ENCODE peak calls at places on chromosome 10, in six cellular contexts. One of them, this sample, is unnamed.

GRCh38 chr10:84342584-84342983 is 14.2 kb downstream of the CCSER2 start:
- DNase-seq in iPS-NIHi11: no peak
- DNase-seq in NCI-H2081: no peak
- DNase-seq in naive thymus-derived CD4-positive, alpha-beta T cell: no peak
- DNase-seq in fibroblast of mammary gland: no peak
- DNase-seq in COLO829: no peak
- DNase-seq in this sample: no peak

GRCh38 chr10:14953452-14954000 is 370 bp downstream of the DCLRE1C start:
- DNase-seq in iPS-NIHi11: peak
- DNase-seq in NCI-H2081: no peak
- DNase-seq in naive thymus-derived CD4-positive, alpha-beta T cell: peak
- DNase-seq in fibroblast of mammary gland: peak
- DNase-seq in COLO829: peak
- DNase-seq in this sample: peak

GRCh38 chr10:79181680-79182079 is 112.9 kb downstream of the ZMIZ1 start:
- DNase-seq in iPS-NIHi11: no peak
- DNase-seq in NCI-H2081: peak
- DNase-seq in naive thymus-derived CD4-positive, alpha-beta T cell: no peak
- DNase-seq in fibroblast of mammary gland: no peak
- DNase-seq in COLO829: no peak
- DNase-seq in this sample: no peak

GRCh38 chr10:18659784-18660561 is 742 bp downstream of the ARL5B start:
- DNase-seq in iPS-NIHi11: peak
- DNase-seq in NCI-H2081: peak
- DNase-seq in naive thymus-derived CD4-positive, alpha-beta T cell: no peak
- DNase-seq in fibroblast of mammary gland: peak
- DNase-seq in COLO829: no peak
- DNase-seq in this sample: peak

GRCh38 chr10:79084012-79084971 is 15.5 kb downstream of the ZMIZ1 start:
- DNase-seq in iPS-NIHi11: peak
- DNase-seq in NCI-H2081: no peak
- DNase-seq in naive thymus-derived CD4-positive, alpha-beta T cell: no peak
- DNase-seq in fibroblast of mammary gland: peak
- DNase-seq in COLO829: peak
- DNase-seq in this sample: peak

GRCh38 chr10:104041891-104042535 is 43.7 kb downstream of the COL17A1 start:
- DNase-seq in iPS-NIHi11: no peak
- DNase-seq in NCI-H2081: no peak
- DNase-seq in naive thymus-derived CD4-positive, alpha-beta T cell: no peak
- DNase-seq in fibroblast of mammary gland: no peak
- DNase-seq in COLO829: no peak
- DNase-seq in this sample: no peak

GRCh38 chr10:12419279-12419847 is 70.0 kb downstream of the CAMK1D start:
- DNase-seq in iPS-NIHi11: no peak
- DNase-seq in NCI-H2081: no peak
- DNase-seq in naive thymus-derived CD4-positive, alpha-beta T cell: no peak
- DNase-seq in fibroblast of mammary gland: peak
- DNase-seq in COLO829: no peak
- DNase-seq in this sample: peak

GRCh38 chr10:29412452-29413004 is 123.7 kb downstream of the LYZL1 start:
- DNase-seq in iPS-NIHi11: no peak
- DNase-seq in NCI-H2081: no peak
- DNase-seq in naive thymus-derived CD4-positive, alpha-beta T cell: no peak
- DNase-seq in fibroblast of mammary gland: peak
- DNase-seq in COLO829: no peak
- DNase-seq in this sample: peak

GRCh38 chr10:26361351-26361750 is 76.8 kb upstream of the APBB1IP start:
- DNase-seq in iPS-NIHi11: no peak
- DNase-seq in NCI-H2081: no peak
- DNase-seq in naive thymus-derived CD4-positive, alpha-beta T cell: no peak
- DNase-seq in fibroblast of mammary gland: no peak
- DNase-seq in COLO829: no peak
- DNase-seq in this sample: no peak

GRCh38 chr10:59880976-59881510 is 25.3 kb downstream of the CCDC6 start:
- DNase-seq in iPS-NIHi11: no peak
- DNase-seq in NCI-H2081: no peak
- DNase-seq in naive thymus-derived CD4-positive, alpha-beta T cell: no peak
- DNase-seq in fibroblast of mammary gland: no peak
- DNase-seq in COLO829: no peak
- DNase-seq in this sample: no peak

GRCh38 chr10:78419481-78420265 is 386.0 kb downstream of the RPS24 start:
- DNase-seq in iPS-NIHi11: no peak
- DNase-seq in NCI-H2081: no peak
- DNase-seq in naive thymus-derived CD4-positive, alpha-beta T cell: no peak
- DNase-seq in fibroblast of mammary gland: no peak
- DNase-seq in COLO829: no peak
- DNase-seq in this sample: no peak

GRCh38 chr10:127408733-127409132 is 140.4 kb upstream of the NPS start:
- DNase-seq in iPS-NIHi11: no peak
- DNase-seq in NCI-H2081: no peak
- DNase-seq in naive thymus-derived CD4-positive, alpha-beta T cell: no peak
- DNase-seq in fibroblast of mammary gland: peak
- DNase-seq in COLO829: no peak
- DNase-seq in this sample: no peak

GRCh38 chr10:126012485-126012884 is 116.1 kb downstream of the FANK1 start:
- DNase-seq in iPS-NIHi11: no peak
- DNase-seq in NCI-H2081: no peak
- DNase-seq in naive thymus-derived CD4-positive, alpha-beta T cell: no peak
- DNase-seq in fibroblast of mammary gland: peak
- DNase-seq in COLO829: peak
- DNase-seq in this sample: no peak

GRCh38 chr10:27744478-27745379 is 890 bp downstream of the MKX start:
- DNase-seq in iPS-NIHi11: peak
- DNase-seq in NCI-H2081: no peak
- DNase-seq in naive thymus-derived CD4-positive, alpha-beta T cell: peak
- DNase-seq in fibroblast of mammary gland: peak
- DNase-seq in COLO829: no peak
- DNase-seq in this sample: no peak

GRCh38 chr10:88042162-88043100 is 179.0 kb downstream of the PTEN start:
- DNase-seq in iPS-NIHi11: peak
- DNase-seq in NCI-H2081: no peak
- DNase-seq in naive thymus-derived CD4-positive, alpha-beta T cell: no peak
- DNase-seq in fibroblast of mammary gland: peak
- DNase-seq in COLO829: no peak
- DNase-seq in this sample: peak

GRCh38 chr10:26946103-26946907 is 85.5 kb upstream of the ABI1 start:
- DNase-seq in iPS-NIHi11: no peak
- DNase-seq in NCI-H2081: no peak
- DNase-seq in naive thymus-derived CD4-positive, alpha-beta T cell: no peak
- DNase-seq in fibroblast of mammary gland: no peak
- DNase-seq in COLO829: no peak
- DNase-seq in this sample: no peak

GRCh38 chr10:87038786-87039185 is 18.7 kb downstream of the FAM25A start:
- DNase-seq in iPS-NIHi11: no peak
- DNase-seq in NCI-H2081: no peak
- DNase-seq in naive thymus-derived CD4-positive, alpha-beta T cell: no peak
- DNase-seq in fibroblast of mammary gland: peak
- DNase-seq in COLO829: no peak
- DNase-seq in this sample: peak

GRCh38 chr10:89296227-89296648 is 5.6 kb upstream of the IFIT2 start:
- DNase-seq in iPS-NIHi11: no peak
- DNase-seq in NCI-H2081: no peak
- DNase-seq in naive thymus-derived CD4-positive, alpha-beta T cell: no peak
- DNase-seq in fibroblast of mammary gland: peak
- DNase-seq in COLO829: no peak
- DNase-seq in this sample: peak

GRCh38 chr10:78341953-78342614 is 308.4 kb downstream of the RPS24 start:
- DNase-seq in iPS-NIHi11: no peak
- DNase-seq in NCI-H2081: no peak
- DNase-seq in naive thymus-derived CD4-positive, alpha-beta T cell: no peak
- DNase-seq in fibroblast of mammary gland: no peak
- DNase-seq in COLO829: no peak
- DNase-seq in this sample: no peak

GRCh38 chr10:65931291-65932080 is 994.4 kb upstream of the LRRTM3 start:
- DNase-seq in iPS-NIHi11: no peak
- DNase-seq in NCI-H2081: peak
- DNase-seq in naive thymus-derived CD4-positive, alpha-beta T cell: no peak
- DNase-seq in fibroblast of mammary gland: no peak
- DNase-seq in COLO829: no peak
- DNase-seq in this sample: no peak

GRCh38 chr10:58350023-58350422 is 15.2 kb downstream of the UBE2D1 start:
- DNase-seq in iPS-NIHi11: no peak
- DNase-seq in NCI-H2081: no peak
- DNase-seq in naive thymus-derived CD4-positive, alpha-beta T cell: no peak
- DNase-seq in fibroblast of mammary gland: no peak
- DNase-seq in COLO829: no peak
- DNase-seq in this sample: no peak

GRCh38 chr10:44387853-44388251 is 3.0 kb upstream of the CXCL12 start:
- DNase-seq in iPS-NIHi11: no peak
- DNase-seq in NCI-H2081: no peak
- DNase-seq in naive thymus-derived CD4-positive, alpha-beta T cell: no peak
- DNase-seq in fibroblast of mammary gland: no peak
- DNase-seq in COLO829: no peak
- DNase-seq in this sample: no peak

GRCh38 chr10:122019414-122019975 is 30.5 kb downstream of the TACC2 start:
- DNase-seq in iPS-NIHi11: peak
- DNase-seq in NCI-H2081: peak
- DNase-seq in naive thymus-derived CD4-positive, alpha-beta T cell: no peak
- DNase-seq in fibroblast of mammary gland: no peak
- DNase-seq in COLO829: no peak
- DNase-seq in this sample: no peak

GRCh38 chr10:58643029-58643428 is 130.4 kb downstream of the BICC1 start:
- DNase-seq in iPS-NIHi11: no peak
- DNase-seq in NCI-H2081: no peak
- DNase-seq in naive thymus-derived CD4-positive, alpha-beta T cell: no peak
- DNase-seq in fibroblast of mammary gland: no peak
- DNase-seq in COLO829: no peak
- DNase-seq in this sample: no peak